ENCODE peak calls at places on chromosomes 16 and 17, in ten cellular contexts. H is testis, U is HCT116, T is heart left ventricle, A is spleen, Z is Peyer's patch, J is tibial nerve, L is uterus, G is transverse colon, B is H54. R is an unnamed sample.

GRCh38 chr16:951660-952301 is 19.0 kb downstream of the LMF1 start:
- DNase-seq in Z (no peak), A (no peak), J (no peak), B (no peak), T (peak; percentile 10), L (no peak), U (no peak), G (no peak), H (no peak), R (no peak)

GRCh38 chr16:76541062-76541461 is 263.9 kb downstream of the CNTNAP4 start:
- DNase-seq in Z (no peak), L (no peak), T (no peak), U (no peak), J (no peak), H (no peak), A (no peak), B (no peak), G (no peak), R (no peak)

GRCh38 chr16:75483222-75483621 is 12.0 kb downstream of the CHST6 start:
- DNase-seq in A (no peak), L (no peak), B (peak; percentile 66), T (no peak), H (no peak), J (no peak), G (no peak), Z (no peak), U (peak; percentile 97), R (no peak)

GRCh38 chr17:63476857-63477470 is at the start of gene ACE:
- DNase-seq in T (no peak), G (peak; percentile 81), J (no peak), Z (no peak), L (no peak), H (peak; percentile 61), B (no peak), A (no peak), U (no peak), R (peak; percentile 32)

GRCh38 chr16:88773812-88774291 is 11.2 kb downstream of the PIEZO1 start:
- DNase-seq in L (no peak), A (no peak), H (no peak), G (peak; percentile 64), T (peak; percentile 82), Z (no peak), U (no peak), B (peak; percentile 78), J (no peak), R (peak; percentile 92)

GRCh38 chr17:74992223-74992622 is 4.8 kb downstream of the CDR2L start:
- DNase-seq in L (no peak), T (no peak), J (no peak), A (no peak), U (no peak), B (no peak), H (no peak), Z (no peak), G (no peak), R (no peak)

GRCh38 chr17:50660042-50660886 is 25.6 kb downstream of the ABCC3 start:
- DNase-seq in H (no peak), J (no peak), U (no peak), Z (no peak), B (no peak), T (peak; percentile 65), A (no peak), L (no peak), G (peak; percentile 60), R (no peak)

GRCh38 chr16:74995986-74996385 is 2.8 kb upstream of the ZNRF1 start:
- DNase-seq in G (no peak), J (no peak), H (no peak), T (no peak), A (no peak), B (no peak), Z (no peak), L (no peak), U (no peak), R (no peak)

DNA sequence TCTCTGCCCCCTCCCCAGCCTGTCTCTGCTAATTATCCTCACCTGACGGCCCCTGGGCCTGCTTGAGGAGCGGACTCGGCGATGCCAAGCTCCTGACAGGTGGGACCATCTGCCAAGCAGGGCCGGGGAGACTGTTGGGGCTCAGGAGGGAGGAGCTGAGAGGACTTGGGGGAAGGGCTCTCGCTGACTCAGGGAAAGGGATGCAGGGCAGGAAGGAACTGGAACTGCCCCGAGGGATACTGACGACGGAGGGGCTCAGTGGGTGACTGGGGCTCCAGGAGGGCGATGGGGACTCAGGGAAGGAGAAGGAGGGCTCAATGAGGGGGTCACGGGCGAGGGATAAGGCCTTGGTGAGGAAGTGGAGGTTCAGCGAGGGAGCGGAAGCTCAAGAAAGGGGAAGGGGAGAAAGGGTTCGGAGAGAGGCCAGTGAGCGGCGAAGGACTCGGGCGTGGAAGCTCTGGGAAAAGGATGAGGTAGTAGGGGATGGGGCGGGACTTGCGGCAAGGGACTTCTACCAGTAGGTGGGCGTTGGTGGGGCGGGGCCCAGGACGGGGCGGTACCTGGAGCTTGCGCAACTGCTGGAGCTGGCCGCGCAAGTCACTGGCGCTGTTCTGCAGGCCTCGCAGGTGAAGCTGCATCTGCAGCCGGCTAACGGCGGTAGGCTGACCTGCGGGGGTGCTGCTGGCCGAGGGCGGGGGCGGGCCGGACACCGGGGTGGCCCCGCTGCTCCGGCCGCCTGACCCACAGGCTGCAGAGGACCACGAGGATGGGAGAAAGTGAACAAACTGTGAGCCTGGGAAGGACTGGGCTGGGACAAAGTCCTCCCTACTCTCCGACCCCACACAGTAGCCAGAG is 46.5 kb downstream of the SRCIN1 start:
- DNase-seq in A (peak; percentile 96), H (peak; percentile 67), J (peak; percentile 67), Z (peak; percentile 92), L (peak; percentile 88), U (peak; percentile 80), G (peak; percentile 94), B (no peak), T (peak; percentile 80), R (peak; percentile 58)
- TF ChIP-seq POLR2A in A (no peak), H (no peak), J (no peak), Z (no peak), L (peak; percentile 67), U (peak; percentile 54), G (no peak), B (no peak), T (no peak), R (no peak)

DNA sequence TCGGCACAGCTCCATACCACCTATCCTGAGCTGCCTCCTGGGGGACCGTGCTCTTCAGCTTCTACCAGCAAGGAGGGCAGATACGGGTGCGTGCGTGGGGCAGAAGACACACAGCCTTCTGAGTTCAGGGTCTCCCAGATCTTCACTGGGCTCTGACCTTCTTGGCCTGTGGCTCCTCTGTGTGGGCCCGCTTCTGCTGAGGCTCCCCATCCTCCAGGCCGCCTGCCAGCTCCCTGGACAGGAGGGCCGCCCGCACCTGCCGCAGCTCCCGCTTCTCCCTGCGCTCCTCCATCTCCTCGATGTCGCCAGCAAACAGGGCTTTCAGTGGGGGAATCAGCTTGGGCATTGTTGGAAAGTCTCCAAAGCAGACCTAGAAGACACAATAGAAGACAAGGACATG is 25.2 kb downstream of the ELAC2 start:
- DNase-seq in G (no peak), Z (no peak), U (no peak), A (no peak), L (no peak), H (no peak), J (no peak), T (no peak), B (no peak), R (no peak)
- TF ChIP-seq POLR2A in G (no peak), Z (no peak), U (no peak), A (no peak), L (no peak), H (no peak), J (no peak), T (no peak), B (no peak), R (no peak)

GRCh38 chr17:55264273-55264639 is 504 bp upstream of the HLF start:
- DNase-seq in H (no peak), B (no peak), U (no peak), Z (no peak), L (no peak), J (no peak), G (no peak), T (no peak), A (peak; percentile 54), R (no peak)

GRCh38 chr17:55263565-55264272 is 1.0 kb upstream of the HLF start:
- DNase-seq in T (no peak), H (no peak), L (no peak), Z (no peak), J (no peak), U (no peak), G (no peak), B (no peak), A (no peak), R (no peak)

GRCh38 chr17:55266051-55266957 is 1.5 kb downstream of the HLF start:
- DNase-seq in J (no peak), A (peak; percentile 72), L (peak; percentile 43), G (no peak), Z (no peak), T (no peak), B (no peak), H (peak; percentile 48), U (no peak), R (peak; percentile 4)

GRCh38 chr17:55265434-55266021 is 768 bp downstream of the HLF start:
- DNase-seq in B (no peak), T (no peak), L (peak; percentile 33), H (peak; percentile 38), A (peak; percentile 79), J (no peak), Z (no peak), G (no peak), U (no peak), R (peak; percentile 6)

GRCh38 chr17:55264640-55265298 is at the start of gene HLF:
- DNase-seq in B (peak; percentile 84), H (peak; percentile 88), G (peak; percentile 81), T (peak; percentile 81), U (peak; percentile 58), Z (peak; percentile 51), L (peak; percentile 87), A (peak; percentile 91), J (peak; percentile 67), R (peak; percentile 87)
- TF ChIP-seq POLR2A in B (no peak), H (no peak), G (no peak), T (peak; percentile 55), U (no peak), Z (no peak), L (peak; percentile 89), A (no peak), J (peak; percentile 78), R (no peak)

GRCh38 chr16:84948855-84949610 is 62.3 kb downstream of the ZDHHC7 start:
- DNase-seq in H (no peak), L (no peak), Z (no peak), G (no peak), B (no peak), U (no peak), T (no peak), J (no peak), A (no peak), R (no peak)

GRCh38 chr16:84947022-84947421 is 64.3 kb downstream of the ZDHHC7 start:
- DNase-seq in L (peak; percentile 73), Z (no peak), J (no peak), G (peak; percentile 58), A (peak; percentile 73), U (no peak), H (peak; percentile 75), T (no peak), B (no peak), R (no peak)

GRCh38 chr16:84950906-84951305 is 60.4 kb downstream of the ZDHHC7 start:
- DNase-seq in G (no peak), U (no peak), A (no peak), H (no peak), L (no peak), Z (no peak), J (no peak), B (no peak), T (no peak), R (peak; percentile 36)

GRCh38 chr16:84949776-84950436 is 61.4 kb downstream of the ZDHHC7 start:
- DNase-seq in A (no peak), Z (no peak), T (no peak), G (no peak), B (no peak), L (no peak), H (no peak), U (no peak), J (no peak), R (no peak)

GRCh38 chr16:84947996-84948854 is 63.1 kb downstream of the ZDHHC7 start:
- DNase-seq in L (no peak), G (no peak), A (peak; percentile 77), U (no peak), T (no peak), B (no peak), J (no peak), Z (no peak), H (no peak), R (no peak)
- TF ChIP-seq POLR2A in L (no peak), G (no peak), A (no peak), U (no peak), T (no peak), B (no peak), J (no peak), Z (no peak), H (no peak), R (no peak)

R was measured in erythroblast.